ENCODE peak calls at places on chromosomes 16 and 17, in five cellular contexts. B, E, S, Z and G are unnamed samples.
A peak's percentile ranks its signal among the peaks of the same experiment; 100 is the strongest.

GRCh38 chr16:27217256-27217655 is 13.9 kb downstream of the KDM8 start:
- DNase-seq in B (no peak), E (no peak), S (no peak), Z (peak; percentile 53), G (no peak)

GRCh38 chr16:57528499-57529323 is 7.7 kb downstream of the CCDC102A start:
- DNase-seq in B (no peak), E (no peak), S (no peak), Z (no peak), G (peak; percentile 54)

GRCh38 chr17:74282587-74283370 is 8.7 kb downstream of the DNAI2 start:
- DNase-seq in B (peak; percentile 20), E (peak; percentile 19), S (no peak), Z (no peak), G (no peak)

GRCh38 chr16:89711601-89712475 is 8.9 kb downstream of the VPS9D1 start:
- DNase-seq in B (peak; percentile 61), E (peak; percentile 62), S (no peak), Z (peak; percentile 71), G (no peak)

GRCh38 chr17:10809605-10810004 is 5.7 kb upstream of the TMEM238L start:
- DNase-seq in B (no peak), E (no peak), S (no peak), Z (no peak), G (no peak)

GRCh38 chr17:36001862-36002603 is 680 bp upstream of the CCL15 start:
- DNase-seq in B (no peak), E (no peak), S (no peak), Z (no peak), G (no peak)

GRCh38 chr16:48054881-48055601 is 100.8 kb downstream of the ABCC12 start:
- DNase-seq in B (no peak), E (no peak), S (no peak), Z (peak; percentile 78), G (peak; percentile 40)

GRCh38 chr17:28612936-28613872 is 781 bp downstream of the RSKR start:
- DNase-seq in B (peak; percentile 27), E (peak; percentile 37), S (no peak), Z (peak; percentile 38), G (no peak)

GRCh38 chr17:78924481-78925151 is 571 bp downstream of the TIMP2 start:
- DNase-seq in B (no peak), E (no peak), S (no peak), Z (no peak), G (peak; percentile 38)

GRCh38 chr17:80827646-80828643 is 163.7 kb upstream of the CHMP6 start:
- DNase-seq in B (no peak), E (no peak), S (no peak), Z (no peak), G (no peak)

GRCh38 chr16:89606006-89606405 is 7.4 kb upstream of the DPEP1 start:
- DNase-seq in B (no peak), E (no peak), S (no peak), Z (no peak), G (no peak)

GRCh38 chr17:78572277-78573205 is 4.7 kb downstream of the DNAH17 start:
- DNase-seq in B (no peak), E (no peak), S (no peak), Z (no peak), G (no peak)

GRCh38 chr17:10041916-10042588 is 137.0 kb upstream of the RCVRN start:
- DNase-seq in B (no peak), E (no peak), S (no peak), Z (no peak), G (no peak)

GRCh38 chr17:64603987-64604386 is 58.1 kb downstream of the SMURF2 start:
- DNase-seq in B (no peak), E (no peak), S (no peak), Z (no peak), G (no peak)

GRCh38 chr16:89200124-89200849 is at the start of gene SLC22A31:
- DNase-seq in B (no peak), E (no peak), S (no peak), Z (no peak), G (no peak)

GRCh38 chr16:30741461-30741914 is 6.7 kb upstream of the PHKG2 start:
- DNase-seq in B (no peak), E (no peak), S (no peak), Z (peak; percentile 50), G (no peak)

GRCh38 chr16:70348991-70349390 is 2.3 kb downstream of the DDX19A start:
- DNase-seq in B (no peak), E (no peak), S (no peak), Z (no peak), G (no peak)

GRCh38 chr16:8776193-8776592 is 21.2 kb downstream of the TMEM186 start:
- DNase-seq in B (no peak), E (no peak), S (no peak), Z (no peak), G (no peak)

GRCh38 chr16:82386771-82387170 is 216.7 kb upstream of the MPHOSPH6 start:
- DNase-seq in B (no peak), E (no peak), S (no peak), Z (no peak), G (no peak)
- H3K27me3 ChIP-seq in B (no peaks in the 10 kb centered on the region), E (no peaks in the 10 kb centered on the region), S (no peaks in the 10 kb centered on the region), Z (no peaks in the 10 kb centered on the region), G (no peaks in the 10 kb centered on the region)

DNA sequence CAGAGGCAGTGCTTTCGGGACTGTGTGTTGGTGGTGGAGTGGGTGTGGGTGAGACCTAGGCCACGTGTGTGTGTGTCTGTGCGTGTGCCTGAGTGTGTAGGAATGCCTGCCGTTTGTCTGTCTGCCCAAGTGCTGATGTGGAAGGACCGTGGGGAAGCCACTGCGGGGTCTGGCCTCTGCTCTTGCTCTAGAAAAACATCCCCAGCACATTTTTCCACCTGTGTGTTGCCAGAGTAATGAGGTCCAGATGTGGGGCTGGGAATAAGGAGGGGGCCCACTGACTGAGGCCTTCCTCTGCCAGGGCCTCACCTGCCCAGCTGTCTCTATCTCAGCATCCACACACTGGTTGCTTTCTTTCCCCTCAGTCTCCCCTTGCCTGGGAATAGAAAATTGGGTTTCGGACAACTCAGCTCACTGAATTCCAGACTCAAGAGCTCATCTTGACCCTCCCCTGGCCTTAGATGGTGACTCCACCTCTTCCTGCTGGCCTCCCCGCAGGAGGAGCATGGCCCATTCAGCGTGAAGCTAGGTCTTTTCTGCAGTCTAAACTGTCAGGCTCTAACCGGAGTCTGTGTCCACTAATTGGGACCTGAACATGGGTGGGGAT is 7.6 kb downstream of the SGCA start:
- DNase-seq in B (no peak), E (peak; percentile 4), S (no peak), Z (peak; percentile 91), G (peak; percentile 66)
- H3K27ac ChIP-seq in B (no peak overlapping the region), E (no peak overlapping the region), S (peak overlapping the region; percentile 99), Z (peak overlapping the region; percentile 96), G (peak overlapping the region; percentile 49)

GRCh38 chr17:47853616-47854015 is 2.7 kb upstream of the SP6 start:
- DNase-seq in B (no peak), E (no peak), S (no peak), Z (no peak), G (no peak)

GRCh38 chr17:47856830-47857229 is 5.9 kb upstream of the SP6 start:
- DNase-seq in B (no peak), E (no peak), S (no peak), Z (no peak), G (no peak)

GRCh38 chr17:47857551-47858410 is 6.8 kb upstream of the SP6 start:
- DNase-seq in B (no peak), E (no peak), S (no peak), Z (no peak), G (no peak)

GRCh38 chr17:47852113-47852949 is 1.4 kb upstream of the SP6 start:
- DNase-seq in B (no peak), E (no peak), S (no peak), Z (no peak), G (peak; percentile 5)

GRCh38 chr17:47855737-47856136 is 4.8 kb upstream of the SP6 start:
- DNase-seq in B (no peak), E (no peak), S (no peak), Z (no peak), G (no peak)
- H3K27me3 ChIP-seq in B (peaks cover 40% of the 10 kb centered on the region), E (peaks cover 6% of the 10 kb centered on the region), S (peaks cover 41% of the 10 kb centered on the region), Z (peaks cover 46% of the 10 kb centered on the region), G (peaks cover 61% of the 10 kb centered on the region)

GRCh38 chr16:81175325-81175891 is 63.1 kb upstream of the BCO1 start:
- DNase-seq in B (no peak), E (no peak), S (no peak), Z (peak; percentile 46), G (no peak)

GRCh38 chr16:81174644-81175324 is 63.7 kb upstream of the BCO1 start:
- DNase-seq in B (no peak), E (no peak), S (no peak), Z (no peak), G (no peak)

GRCh38 chr16:81168406-81168805 is 70.1 kb upstream of the BCO1 start:
- DNase-seq in B (no peak), E (no peak), S (no peak), Z (no peak), G (no peak)

GRCh38 chr16:81170824-81171223 is 67.7 kb upstream of the BCO1 start:
- DNase-seq in B (no peak), E (no peak), S (no peak), Z (no peak), G (no peak)

GRCh38 chr16:81172769-81173658 is 65.5 kb upstream of the BCO1 start:
- DNase-seq in B (no peak), E (no peak), S (no peak), Z (no peak), G (no peak)
- H3K27ac ChIP-seq in B (no peak overlapping the region), E (no peak overlapping the region), S (no peak overlapping the region), Z (no peak overlapping the region), G (no peak overlapping the region)

DNA sequence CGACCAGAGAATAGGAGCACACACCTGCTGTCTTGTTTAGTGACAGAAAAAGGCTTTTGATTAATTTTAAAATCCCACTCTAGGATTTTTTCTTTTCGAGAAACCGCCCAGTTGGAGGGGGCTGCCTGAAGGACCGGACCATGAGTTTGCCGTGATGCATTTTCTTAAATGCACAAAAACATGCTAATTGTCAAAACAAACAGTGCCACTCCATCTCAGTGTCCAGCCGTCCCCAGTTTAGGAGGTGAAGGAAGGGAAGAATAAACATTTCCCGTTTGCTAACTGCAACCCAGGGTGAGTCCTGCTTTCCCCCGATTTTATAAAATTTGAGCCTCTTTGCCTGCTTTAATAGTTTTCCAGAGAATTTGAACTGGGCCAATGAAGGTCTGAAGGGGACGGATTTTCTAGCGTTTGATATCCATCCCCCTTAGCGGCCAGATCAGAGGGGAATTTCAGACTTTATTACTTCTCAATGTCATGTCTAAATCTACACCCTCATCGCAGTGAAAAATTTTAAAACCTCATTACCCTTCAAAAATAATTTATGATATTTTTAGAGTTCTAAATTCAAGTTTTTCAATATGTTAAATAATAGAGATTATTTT is 3.3 kb downstream of the FOXC2 start:
- DNase-seq in B (no peak), E (no peak), S (no peak), Z (no peak), G (no peak)
- H3K27me3 ChIP-seq in B (peaks cover 71% of the 10 kb centered on the region), E (peaks cover 7% of the 10 kb centered on the region), S (no peaks in the 10 kb centered on the region), Z (no peaks in the 10 kb centered on the region), G (peaks cover 59% of the 10 kb centered on the region)